ENCODE peak calls at places on chromosomes 5 and 9, in eight cellular contexts. V is GM23248, F is neural progenitor cell, U is GM23338, L is fibroblast of lung, A is IMR-90, J is astrocyte, Y is HCT116. P is an unnamed sample. For H3K27me3, the result is how much of the 10 kb centered on the place peaks cover.

GRCh38 chr5:37248387-37248969 is 698 bp downstream of the CPLANE1 start:
- DNase-seq in L (peak), U (peak), J (no peak), Y (no peak), A (peak), F (peak), V (peak), P (no peak)

GRCh38 chr9:113995963-113996362 is 82.1 kb downstream of the AMBP start:
- DNase-seq in V (no peak), F (no peak), Y (no peak), L (no peak), J (no peak), A (no peak), U (no peak), P (no peak)

GRCh38 chr9:132160802-132161742 is 786 bp upstream of the NTNG2 start:
- DNase-seq in Y (no peak), J (peak), U (peak), V (peak), L (peak), A (peak), F (peak), P (peak)

GRCh38 chr5:118578093-118578492 is 410.3 kb downstream of the DTWD2 start:
- DNase-seq in A (no peak), J (no peak), V (peak), Y (no peak), U (no peak), F (no peak), L (no peak), P (no peak)

GRCh38 chr9:97969014-97969413 is 14.1 kb upstream of the ANP32B start:
- DNase-seq in J (no peak), U (no peak), Y (no peak), A (no peak), F (no peak), V (no peak), L (no peak), P (no peak)

GRCh38 chr5:83184534-83184933 is 107.2 kb downstream of the XRCC4 start:
- DNase-seq in J (no peak), V (peak), A (no peak), U (no peak), Y (no peak), F (no peak), L (no peak), P (peak)

GRCh38 chr5:59587489-59588337 is 305.8 kb downstream of the PDE4D start:
- DNase-seq in L (peak), Y (no peak), U (peak), F (peak), J (peak), V (peak), A (peak), P (no peak)

GRCh38 chr9:113492343-113493079 is 29.0 kb downstream of the RGS3 start:
- DNase-seq in L (peak), J (peak), A (peak), F (no peak), Y (no peak), U (no peak), V (peak), P (no peak)

GRCh38 chr9:132743886-132744544 is 73.8 kb downstream of the GTF3C4 start:
- DNase-seq in V (peak), Y (no peak), A (no peak), J (no peak), F (peak), L (no peak), U (peak), P (no peak)

GRCh38 chr5:169218862-169219261 is 82.1 kb downstream of the SLIT3 start:
- DNase-seq in U (no peak), L (peak), F (no peak), Y (no peak), A (no peak), J (no peak), V (no peak), P (no peak)

GRCh38 chr5:177453852-177454396 is 7.3 kb downstream of the PRR7 start:
- DNase-seq in V (peak), F (no peak), J (no peak), U (peak), Y (no peak), L (peak), A (no peak), P (no peak)

GRCh38 chr5:43073597-43074546 is 33.8 kb upstream of the ANXA2R start:
- DNase-seq in U (peak), L (no peak), A (peak), Y (peak), J (no peak), F (peak), V (peak), P (no peak)

GRCh38 chr9:120916573-120916972 is 10.0 kb downstream of the TRAF1 start:
- DNase-seq in U (peak), Y (no peak), F (no peak), A (peak), J (no peak), L (no peak), V (peak), P (no peak)

GRCh38 chr5:12488161-12488560 is 583.9 kb upstream of the CTNND2 start:
- DNase-seq in Y (no peak), V (no peak), J (no peak), U (no peak), F (no peak), A (no peak), L (no peak), P (no peak)

GRCh38 chr5:159362190-159362589 is 31.9 kb upstream of the IL12B start:
- DNase-seq in F (no peak), Y (no peak), U (no peak), A (no peak), J (no peak), L (no peak), V (no peak), P (peak)

GRCh38 chr9:69513291-69513690 is 158.9 kb downstream of the APBA1 start:
- DNase-seq in F (peak), L (no peak), J (no peak), V (no peak), A (no peak), U (no peak), Y (no peak), P (no peak)

GRCh38 chr9:19113964-19114679 is 11.4 kb upstream of the HAUS6 start:
- DNase-seq in F (no peak), V (no peak), U (no peak), L (no peak), Y (no peak), A (no peak), J (no peak), P (peak)

GRCh38 chr5:13878357-13878756 is 66.1 kb downstream of the DNAH5 start:
- DNase-seq in Y (no peak), F (peak), J (no peak), L (no peak), V (no peak), U (peak), A (no peak), P (no peak)

GRCh38 chr5:109316631-109317030 is 93.1 kb downstream of the PJA2 start:
- DNase-seq in L (peak), F (no peak), Y (peak), V (peak), U (no peak), A (peak), J (peak), P (no peak)

GRCh38 chr9:69674741-69675438 is 2.7 kb upstream of the APBA1 start:
- DNase-seq in J (peak), A (peak), L (peak), V (peak), U (no peak), F (no peak), Y (no peak), P (peak)

GRCh38 chr9:33101104-33101951 is 24.9 kb upstream of the SMU1 start:
- DNase-seq in A (peak), V (peak), U (no peak), Y (no peak), L (peak), J (peak), F (no peak), P (peak)

GRCh38 chr9:116152941-116153764 is 438 bp upstream of the PAPPA start:
- DNase-seq in F (peak), U (peak), A (peak), L (peak), J (peak), V (peak), Y (no peak), P (peak)

GRCh38 chr5:66239034-66239433 is 94.9 kb downstream of the SREK1 start:
- DNase-seq in Y (peak), A (no peak), L (no peak), F (peak), J (no peak), U (peak), V (no peak), P (no peak)
- H2AFZ ChIP-seq in Y (no peak), A (no peak), L (no peak), F (peak), J (no peak), U (no peak), V (no peak), P (no peak)

GRCh38 chr5:181053760-181054122 is 13.7 kb downstream of the BTNL9 start:
- DNase-seq in A (no peak), V (peak), U (peak), F (peak), Y (no peak), J (no peak), L (no peak), P (no peak)

GRCh38 chr5:181052928-181053759 is 13.1 kb downstream of the BTNL9 start:
- DNase-seq in U (peak), L (no peak), J (no peak), Y (no peak), V (peak), A (no peak), F (peak), P (no peak)

GRCh38 chr5:181054871-181055494 is 14.9 kb downstream of the BTNL9 start:
- DNase-seq in Y (no peak), J (no peak), L (no peak), U (no peak), A (no peak), V (no peak), F (peak), P (no peak)

GRCh38 chr5:181052526-181052927 is 12.5 kb downstream of the BTNL9 start:
- DNase-seq in Y (no peak), U (peak), V (peak), J (no peak), A (no peak), F (no peak), L (peak), P (no peak)

GRCh38 chr5:181054138-181054537 is 14.1 kb downstream of the BTNL9 start:
- DNase-seq in J (no peak), V (no peak), L (no peak), Y (no peak), A (no peak), F (peak), U (no peak), P (no peak)
- H3K27me3 ChIP-seq in J (under half), V (half or more), L (under half), Y (under half), A (under half), F (half or more), U (half or more), P (half or more)

GRCh38 chr9:28868224-28868623 is 1294.9 kb upstream of the C9orf72 start:
- DNase-seq in L (no peak), F (no peak), V (no peak), J (no peak), A (no peak), U (no peak), Y (no peak), P (no peak)

GRCh38 chr9:28866951-28867350 is 1293.7 kb upstream of the C9orf72 start:
- DNase-seq in L (no peak), J (no peak), A (no peak), F (no peak), V (no peak), U (no peak), Y (no peak), P (no peak)
- H2AFZ ChIP-seq in L (no peak), J (no peak), A (no peak), F (no peak), V (no peak), U (no peak), Y (no peak), P (no peak)

DNA sequence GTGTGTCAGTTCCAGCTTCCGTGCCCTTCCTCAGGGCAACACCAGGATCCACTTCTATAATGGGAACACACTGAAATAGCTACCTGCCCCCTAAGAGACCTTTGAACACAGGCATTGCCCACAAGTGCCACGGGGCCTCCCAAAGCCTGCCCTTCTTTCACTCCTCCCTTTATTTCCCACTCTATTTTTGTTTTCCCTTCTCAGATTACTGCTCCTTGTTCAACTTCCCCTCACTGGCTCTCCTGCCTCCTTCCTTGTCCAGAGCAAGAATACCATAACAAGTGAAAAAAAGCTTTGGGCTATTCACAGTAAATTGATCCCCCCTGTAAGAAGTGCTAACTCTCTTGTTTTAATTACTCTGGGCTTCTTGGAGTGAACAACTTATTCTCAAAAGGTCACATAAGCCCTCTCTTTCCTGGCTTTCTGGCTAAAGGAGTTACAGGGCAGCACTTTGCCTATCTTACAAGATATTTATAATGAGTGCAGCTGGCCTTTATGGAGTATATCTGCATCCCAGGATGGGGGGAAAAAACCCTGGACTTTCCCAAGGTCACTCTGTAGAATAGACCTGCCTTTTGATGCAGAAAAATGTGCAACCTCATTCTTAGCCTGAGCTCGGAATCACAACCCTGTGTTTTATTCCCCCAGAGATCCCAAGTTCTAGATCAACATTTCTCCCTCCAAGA is 11.3 kb downstream of the CTXN3 start:
- DNase-seq in A (no peak), F (peak), U (peak), Y (no peak), J (no peak), V (no peak), L (no peak), P (no peak)
- H3K27me3 ChIP-seq in A (under half), F (under half), U (under half), Y (under half), J (under half), V (half or more), L (under half), P (under half)

GRCh38 chr9:131013015-131013755 is 4.2 kb downstream of the LAMC3 start:
- DNase-seq in Y (no peak), J (no peak), V (no peak), U (no peak), F (no peak), L (no peak), A (no peak), P (no peak)
- H2AFZ ChIP-seq in Y (no peak), J (no peak), V (no peak), U (no peak), F (no peak), L (no peak), A (no peak), P (no peak)

DNA sequence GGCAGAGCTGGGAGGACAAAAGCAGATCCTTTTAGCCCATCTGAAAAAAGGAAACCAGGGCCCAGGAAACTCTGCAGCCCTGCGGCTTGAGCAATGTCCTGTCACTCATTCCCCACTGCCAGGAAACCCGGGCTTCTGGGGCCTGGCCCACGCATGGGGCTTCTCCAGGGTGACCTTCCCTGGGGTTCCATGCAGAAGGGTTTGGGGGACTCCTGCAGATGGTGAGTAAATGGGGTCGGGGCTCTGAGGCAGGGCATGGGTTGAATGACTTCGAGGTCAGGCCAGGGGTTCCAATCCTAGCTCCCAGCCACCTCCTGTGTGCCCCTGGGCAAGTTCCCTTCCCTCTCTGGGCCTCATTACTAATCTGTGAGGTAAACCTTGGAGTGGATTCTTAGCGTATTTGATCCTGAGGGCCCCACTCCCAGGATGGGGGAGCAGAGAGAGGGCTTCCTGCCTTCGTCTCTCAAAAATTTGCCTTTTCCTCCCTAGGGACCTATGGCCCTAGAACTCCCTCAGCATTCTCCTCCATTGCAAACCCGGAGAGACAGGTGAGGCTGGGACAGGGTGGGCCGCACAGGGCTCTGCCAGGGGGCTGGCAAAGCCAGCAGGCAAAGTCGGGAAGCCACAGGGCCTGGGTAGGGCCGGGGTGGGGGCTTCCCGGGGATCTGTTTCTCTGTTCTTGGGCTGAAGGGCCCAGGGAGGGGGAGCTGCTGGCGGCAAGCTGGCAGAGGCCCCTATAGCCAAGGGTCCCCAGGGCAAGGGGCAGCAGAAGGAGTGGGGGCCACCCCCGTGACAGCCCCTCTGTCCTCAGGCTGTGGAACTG is 25.8 kb downstream of the ADGRD2 start:
- DNase-seq in V (no peak), F (no peak), U (no peak), Y (no peak), L (no peak), A (no peak), J (no peak), P (no peak)
- H3K27me3 ChIP-seq in V (under half), F (under half), U (under half), Y (under half), L (under half), A (half or more), J (under half), P (under half)

GRCh38 chr5:149886060-149886459 is 58.5 kb downstream of the PDE6A start:
- DNase-seq in Y (no peak), J (peak), L (peak), V (peak), F (no peak), A (peak), U (no peak), P (no peak)

GRCh38 chr5:149886697-149887470 is 57.7 kb downstream of the PDE6A start:
- DNase-seq in Y (no peak), A (peak), V (no peak), L (peak), F (no peak), J (peak), U (no peak), P (no peak)

GRCh38 chr5:149887622-149888183 is 56.9 kb downstream of the PDE6A start:
- DNase-seq in F (no peak), J (peak), U (no peak), L (peak), V (peak), Y (peak), A (peak), P (no peak)

GRCh38 chr5:149883550-149883949 is 61.0 kb downstream of the PDE6A start:
- DNase-seq in L (no peak), A (no peak), F (no peak), V (no peak), Y (no peak), J (no peak), U (no peak), P (no peak)

DNA sequence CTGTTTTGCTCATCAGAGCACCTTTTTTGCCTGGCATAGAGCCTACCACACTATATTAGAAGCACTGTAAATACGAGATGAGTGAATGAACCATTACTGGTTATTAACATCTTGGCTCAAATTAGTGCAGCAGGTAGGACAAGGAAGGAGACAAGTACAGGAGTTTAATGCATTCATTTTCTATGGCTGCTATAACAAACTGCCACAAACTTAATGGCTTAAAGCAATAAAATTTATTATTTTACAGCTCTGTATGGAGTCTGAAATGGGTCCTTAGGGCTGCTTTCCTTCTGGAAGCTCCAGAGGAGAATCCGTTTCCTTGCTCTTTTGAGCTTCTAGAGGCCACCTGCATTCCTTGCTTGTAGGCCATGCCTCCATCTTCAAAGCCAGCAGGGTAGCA is 59.1 kb downstream of the PDE6A start:
- DNase-seq in F (no peak), Y (no peak), U (no peak), A (no peak), J (no peak), V (no peak), L (no peak), P (no peak)
- H2AFZ ChIP-seq in F (no peak), Y (no peak), U (no peak), A (no peak), J (no peak), V (no peak), L (no peak), P (no peak)

GRCh38 chr9:21974542-21975409 is 19.4 kb downstream of the CDKN2A start:
- DNase-seq in F (peak), V (peak), L (peak), U (peak), J (peak), A (peak), Y (peak), P (peak)

GRCh38 chr9:21970001-21970799 is 24.0 kb downstream of the CDKN2A start:
- DNase-seq in F (peak), J (no peak), U (peak), L (no peak), V (no peak), Y (no peak), A (no peak), P (no peak)

GRCh38 chr9:21970800-21971620 is 23.2 kb downstream of the CDKN2A start:
- DNase-seq in V (peak), J (no peak), A (no peak), Y (no peak), U (peak), L (no peak), F (peak), P (no peak)

GRCh38 chr9:21974230-21974541 is 20.0 kb downstream of the CDKN2A start:
- DNase-seq in F (no peak), U (no peak), A (no peak), J (no peak), V (no peak), L (no peak), Y (no peak), P (no peak)

GRCh38 chr9:21972361-21972760 is 21.8 kb downstream of the CDKN2A start:
- DNase-seq in Y (no peak), L (no peak), U (no peak), A (no peak), J (no peak), F (no peak), V (no peak), P (no peak)
- H3K27me3 ChIP-seq in Y (under half), L (half or more), U (half or more), A (half or more), J (half or more), F (half or more), V (half or more), P (half or more)

GRCh38 chr9:21568484-21568883 is 86.4 kb upstream of the IFNE start:
- DNase-seq in V (no peak), L (no peak), J (no peak), A (no peak), F (no peak), Y (no peak), U (no peak), P (no peak)

GRCh38 chr9:21567926-21568325 is 85.8 kb upstream of the IFNE start:
- DNase-seq in A (no peak), J (no peak), V (no peak), U (no peak), Y (no peak), L (no peak), F (no peak), P (no peak)

GRCh38 chr9:21569721-21570120 is 87.6 kb upstream of the IFNE start:
- DNase-seq in J (no peak), F (no peak), U (no peak), L (no peak), Y (no peak), V (no peak), A (no peak), P (no peak)

GRCh38 chr9:21574261-21574660 is 92.1 kb upstream of the IFNE start:
- DNase-seq in U (no peak), J (no peak), Y (no peak), L (no peak), V (no peak), F (no peak), A (no peak), P (peak)

GRCh38 chr9:21570643-21571275 is 88.6 kb upstream of the IFNE start:
- DNase-seq in F (no peak), J (no peak), A (no peak), V (no peak), Y (no peak), U (no peak), L (no peak), P (no peak)
- H2AFZ ChIP-seq in F (no peak), J (no peak), A (no peak), V (peak), Y (no peak), U (no peak), L (peak), P (no peak)

GRCh38 chr5:1406681-1407640 is 38.3 kb downstream of the SLC6A3 start:
- DNase-seq in U (no peak), A (no peak), J (no peak), V (no peak), Y (no peak), F (no peak), L (no peak), P (no peak)
- H3K27me3 ChIP-seq in U (under half), A (under half), J (under half), V (under half), Y (under half), F (under half), L (under half), P (under half)